ENCODE peak calls at places on chromosome 1, in six cellular contexts. N, A, U, R, Q and T are unnamed samples.

GRCh38 chr1:15384301-15384901 is 25.3 kb upstream of the EFHD2 start:
- DNase-seq in Q (no peak), A (peak), R (peak), U (no peak), N (no peak), T (no peak)

GRCh38 chr1:153697873-153698647 is 19.6 kb downstream of the NPR1 start:
- DNase-seq in R (peak), Q (no peak), A (no peak), N (peak), U (no peak), T (peak)

GRCh38 chr1:64111787-64112186 is 91.6 kb upstream of the UBE2U start:
- DNase-seq in A (no peak), Q (no peak), U (no peak), N (no peak), R (no peak), T (no peak)

GRCh38 chr1:168974611-168975010 is 131.9 kb upstream of the ATP1B1 start:
- DNase-seq in Q (no peak), N (no peak), A (no peak), U (no peak), R (no peak), T (no peak)

GRCh38 chr1:112359961-112360767 is 35.9 kb upstream of the CTTNBP2NL start:
- DNase-seq in N (peak), R (peak), U (no peak), A (no peak), Q (no peak), T (no peak)

GRCh38 chr1:161768986-161769672 is 3.0 kb downstream of the ATF6 start:
- DNase-seq in N (no peak), U (no peak), R (no peak), Q (no peak), A (no peak), T (no peak)

GRCh38 chr1:158060001-158060400 is 66.6 kb downstream of the KIRREL1 start:
- DNase-seq in U (no peak), A (no peak), Q (no peak), R (peak), N (no peak), T (no peak)

GRCh38 chr1:35988237-35988636 is 57.3 kb downstream of the AGO3 start:
- DNase-seq in N (no peak), A (no peak), Q (no peak), R (no peak), U (no peak), T (no peak)

GRCh38 chr1:32052887-32053286 is 19.9 kb upstream of the TMEM39B start:
- DNase-seq in R (no peak), A (no peak), Q (no peak), U (no peak), N (no peak), T (no peak)

GRCh38 chr1:228158151-228158571 is 7.4 kb upstream of the IBA57 start:
- DNase-seq in R (no peak), N (peak), A (no peak), Q (no peak), U (no peak), T (peak)

GRCh38 chr1:11645670-11646265 is 8.5 kb downstream of the FBXO2 start:
- DNase-seq in N (peak), R (peak), U (no peak), Q (peak), A (peak), T (peak)